ENCODE peak calls at places on chromosomes 16 and 17, in six cellular contexts. X is tibial artery; G is Caco-2; L is psoas muscle; W is naive thymus-derived CD4-positive, alpha-beta T cell; K is sigmoid colon. Y is an unnamed sample. For H3K4me1, the result is how much of the 10 kb centered on the place peaks cover.

GRCh38 chr17:44066204-44066930 is at the start of gene LSM12:
- DNase-seq in X (peak), G (peak), L (peak), W (peak), K (peak), Y (peak)

GRCh38 chr17:45575126-45575885 is 84.8 kb upstream of the PLEKHM1 start:
- DNase-seq in X (no peak), G (no peak), L (no peak), W (no peak), K (no peak), Y (no peak)

GRCh38 chr16:5056347-5056746 is 9.4 kb downstream of the C16orf89 start:
- DNase-seq in X (no peak), G (peak), L (no peak), W (no peak), K (no peak), Y (no peak)

GRCh38 chr17:41864498-41864836 is 756 bp downstream of the KLHL11 start:
- DNase-seq in X (no peak), G (no peak), L (no peak), W (no peak), K (peak), Y (no peak)

GRCh38 chr17:53626286-53626685 is 196.4 kb upstream of the KIF2B start:
- DNase-seq in X (no peak), G (no peak), L (no peak), W (no peak), K (no peak), Y (no peak)

GRCh38 chr17:66522591-66523272 is 220.3 kb downstream of the PRKCA start:
- DNase-seq in X (no peak), G (no peak), L (no peak), W (no peak), K (no peak), Y (no peak)

GRCh38 chr17:15177343-15177742 is 87.8 kb downstream of the PMP22 start:
- DNase-seq in X (no peak), G (no peak), L (no peak), W (no peak), K (no peak), Y (no peak)

GRCh38 chr16:72369273-72369672 is 197.3 kb upstream of the PMFBP1 start:
- DNase-seq in X (no peak), G (no peak), L (no peak), W (no peak), K (no peak), Y (no peak)

GRCh38 chr17:78679495-78680395 is 102.3 kb downstream of the CYTH1 start:
- DNase-seq in X (no peak), G (no peak), L (no peak), W (no peak), K (no peak), Y (no peak)

GRCh38 chr16:14392960-14393359 is 237.1 kb downstream of the PARN start:
- DNase-seq in X (no peak), G (no peak), L (no peak), W (no peak), K (no peak), Y (no peak)

GRCh38 chr17:42203354-42203753 is 9.1 kb upstream of the GHDC start:
- DNase-seq in X (no peak), G (no peak), L (no peak), W (no peak), K (no peak), Y (no peak)

GRCh38 chr16:11624205-11624604 is 37.5 kb upstream of the LITAF start:
- DNase-seq in X (no peak), G (no peak), L (no peak), W (no peak), K (no peak), Y (no peak)
- H3K4me1 ChIP-seq in X (under half), G (under half), L (under half), W (half or more), K (under half), Y (half or more)

DNA sequence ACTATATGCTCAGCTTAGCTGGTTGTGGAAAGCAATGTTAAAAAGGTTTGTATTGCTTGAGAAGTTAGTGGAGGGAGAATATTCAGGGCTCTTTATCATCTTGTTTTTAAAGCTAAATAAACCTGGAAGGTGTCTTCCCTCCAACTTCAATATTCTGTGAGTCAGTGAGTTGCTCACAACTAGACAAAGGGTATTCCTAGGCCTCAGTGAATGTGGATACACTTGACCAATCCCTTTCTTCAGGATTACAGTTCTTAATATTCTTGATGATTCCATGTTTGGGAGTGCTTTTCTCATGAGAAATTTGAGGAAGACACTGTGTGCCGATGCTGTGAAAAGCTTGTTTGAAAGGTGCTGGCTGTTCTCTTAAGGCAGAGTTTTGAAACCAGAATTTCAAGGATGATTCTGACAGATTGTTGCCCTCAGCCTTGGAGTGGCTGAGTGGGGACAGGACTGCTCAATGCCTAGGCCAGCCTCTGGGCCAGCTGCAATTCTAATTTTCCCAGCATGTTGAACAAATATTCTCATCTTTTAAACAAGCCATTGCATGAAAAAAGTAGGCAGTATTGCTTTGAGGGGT is 30.1 kb downstream of the MAP2K4 start:
- DNase-seq in X (no peak), G (no peak), L (no peak), W (no peak), K (no peak), Y (no peak)
- H3K4me1 ChIP-seq in X (under half), G (under half), L (under half), W (under half), K (under half), Y (under half)

GRCh38 chr17:82767041-82767754 is 15.3 kb downstream of the TBCD start:
- DNase-seq in X (no peak), G (peak), L (no peak), W (peak), K (no peak), Y (no peak)

GRCh38 chr17:82769041-82769440 is 17.2 kb downstream of the TBCD start:
- DNase-seq in X (no peak), G (no peak), L (no peak), W (no peak), K (no peak), Y (no peak)

DNA sequence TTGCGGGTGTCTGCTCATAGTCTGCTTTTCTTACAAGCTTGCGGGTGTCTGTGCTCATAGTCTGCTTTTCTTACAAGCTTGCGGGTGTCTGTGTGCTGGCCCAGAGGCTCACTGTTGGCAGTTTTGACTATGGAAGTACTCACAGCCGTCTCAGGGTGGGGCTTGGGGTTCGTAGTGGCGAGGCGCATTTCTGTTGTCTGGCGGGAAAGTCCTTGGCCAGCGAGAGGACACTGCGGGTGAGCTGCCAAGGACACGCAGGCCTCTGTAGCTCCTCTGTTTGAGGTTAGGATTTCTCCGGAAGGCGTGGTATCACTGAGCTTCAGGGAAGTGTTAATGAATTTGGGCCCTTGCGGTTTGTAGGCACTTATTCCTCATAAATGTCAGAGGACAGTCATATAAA is 13.5 kb downstream of the TBCD start:
- DNase-seq in X (no peak), G (no peak), L (peak), W (no peak), K (peak), Y (no peak)
- H3K4me1 ChIP-seq in X (under half), G (under half), L (under half), W (under half), K (under half), Y (under half)

GRCh38 chr16:89230210-89230609 is 12.7 kb downstream of the ZNF778 start:
- DNase-seq in X (no peak), G (no peak), L (no peak), W (no peak), K (no peak), Y (peak)

GRCh38 chr16:89237733-89238132 is 20.2 kb downstream of the ZNF778 start:
- DNase-seq in X (no peak), G (no peak), L (no peak), W (no peak), K (no peak), Y (no peak)

GRCh38 chr16:89233678-89234490 is 16.4 kb downstream of the ZNF778 start:
- DNase-seq in X (no peak), G (no peak), L (no peak), W (no peak), K (no peak), Y (no peak)

GRCh38 chr16:89232107-89232506 is 14.6 kb downstream of the ZNF778 start:
- DNase-seq in X (no peak), G (no peak), L (no peak), W (no peak), K (no peak), Y (no peak)
- H3K4me1 ChIP-seq in X (under half), G (under half), L (under half), W (under half), K (under half), Y (under half)

GRCh38 chr17:56913867-56914640 is at the start of gene TRIM25:
- DNase-seq in X (peak), G (peak), L (peak), W (peak), K (peak), Y (peak)
- H3K4me1 ChIP-seq in X (under half), G (under half), L (under half), W (under half), K (under half), Y (under half)

DNA sequence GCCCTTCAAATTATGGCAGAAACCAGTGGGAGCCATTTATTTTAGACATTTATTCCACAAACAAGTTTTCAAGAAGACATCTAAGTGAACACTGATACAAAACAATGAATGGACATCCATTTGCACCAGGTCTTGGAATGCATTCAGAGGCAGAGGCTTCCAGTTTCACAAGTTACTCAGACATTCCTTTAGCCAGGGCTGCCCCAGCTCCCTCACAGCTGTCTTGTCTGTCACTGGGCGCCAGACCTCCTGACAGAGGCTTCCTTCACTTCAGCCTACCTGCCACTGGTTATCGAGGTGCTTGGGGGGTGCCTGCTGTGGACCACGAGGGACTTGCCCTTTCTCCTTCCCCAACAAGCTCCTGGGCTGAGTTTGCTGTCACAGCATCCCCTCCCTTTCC is 19.2 kb downstream of the AQP8 start:
- DNase-seq in X (no peak), G (no peak), L (no peak), W (no peak), K (no peak), Y (no peak)
- H3K4me1 ChIP-seq in X (under half), G (under half), L (under half), W (under half), K (under half), Y (under half)

GRCh38 chr17:47278561-47278960 is 24.9 kb downstream of the ITGB3 start:
- DNase-seq in X (no peak), G (no peak), L (no peak), W (no peak), K (no peak), Y (no peak)
- H3K4me1 ChIP-seq in X (half or more), G (under half), L (under half), W (under half), K (half or more), Y (half or more)

GRCh38 chr17:70478883-70479282 is 309.6 kb downstream of the KCNJ2 start:
- DNase-seq in X (peak), G (no peak), L (no peak), W (no peak), K (no peak), Y (no peak)

GRCh38 chr17:70476368-70476767 is 307.0 kb downstream of the KCNJ2 start:
- DNase-seq in X (no peak), G (no peak), L (no peak), W (no peak), K (no peak), Y (no peak)

DNA sequence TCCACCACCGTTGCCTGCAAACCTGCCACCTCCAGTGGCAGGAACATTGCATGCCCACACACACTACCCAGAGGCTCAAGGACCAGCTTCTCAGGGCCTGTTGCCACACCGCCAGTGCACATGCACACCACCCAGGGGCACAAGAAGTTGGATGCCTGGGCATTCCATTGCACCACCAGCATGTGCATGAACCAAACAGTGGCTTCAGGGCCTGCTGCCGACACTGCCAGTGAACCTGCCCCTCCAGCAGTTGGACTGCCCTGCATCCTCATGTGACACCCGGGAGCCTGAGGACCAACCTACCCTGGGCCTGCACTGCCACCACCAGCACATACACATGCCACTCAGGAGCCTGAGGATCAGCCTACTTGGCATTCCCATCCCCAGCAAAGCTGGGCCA is 303.7 kb downstream of the KCNJ2 start:
- DNase-seq in X (no peak), G (no peak), L (no peak), W (no peak), K (no peak), Y (peak)
- H3K4me1 ChIP-seq in X (under half), G (under half), L (under half), W (under half), K (under half), Y (under half)